ENCODE peak calls at places on chromosomes 6 and 20, in four cellular contexts. V, E, Y and D are unnamed samples.

GRCh38 chr20:37303637-37304036 is 14.2 kb downstream of the MANBAL start:
- DNase-seq in E (no peak), Y (no peak), V (no peak), D (no peak)

GRCh38 chr6:39202166-39202565 is 27.1 kb downstream of the KCNK5 start:
- DNase-seq in Y (no peak), E (no peak), V (no peak), D (no peak)

GRCh38 chr6:3805448-3806123 is 43.6 kb upstream of the FAM50B start:
- DNase-seq in E (no peak), V (no peak), Y (no peak), D (no peak)

GRCh38 chr6:134466751-134467525 is 149.0 kb upstream of the SGK1 start:
- DNase-seq in E (no peak), Y (no peak), V (no peak), D (no peak)

GRCh38 chr6:69825904-69826303 is 29.1 kb upstream of the LMBRD1 start:
- DNase-seq in Y (no peak), V (no peak), E (no peak), D (no peak)

GRCh38 chr20:19223640-19224039 is 11.2 kb downstream of the SLC24A3 start:
- DNase-seq in E (no peak), V (no peak), Y (no peak), D (no peak)

GRCh38 chr6:72876256-72876655 is 254.4 kb downstream of the KCNQ5 start:
- DNase-seq in Y (no peak), E (no peak), V (no peak), D (no peak)

GRCh38 chr6:6191476-6191875 is 129.0 kb downstream of the F13A1 start:
- DNase-seq in Y (no peak), E (no peak), V (no peak), D (no peak)

GRCh38 chr6:38155144-38155543 is 335.6 kb downstream of the ZFAND3 start:
- DNase-seq in Y (no peak), E (peak), V (no peak), D (no peak)

GRCh38 chr6:53353624-53354023 is 4.9 kb upstream of the ELOVL5 start:
- DNase-seq in E (no peak), Y (no peak), V (no peak), D (no peak)

GRCh38 chr6:150929403-150929802 is 63.9 kb downstream of the MTHFD1L start:
- DNase-seq in V (no peak), Y (no peak), E (no peak), D (no peak)

GRCh38 chr6:39357998-39358686 is 35.6 kb upstream of the KCNK16 start:
- DNase-seq in E (peak), Y (no peak), V (no peak), D (no peak)

GRCh38 chr6:5132741-5133140 is 47.6 kb downstream of the PPP1R3G start:
- DNase-seq in V (no peak), E (peak), Y (peak), D (peak)

GRCh38 chr20:10501377-10501776 is 66.3 kb downstream of the SLX4IP start:
- DNase-seq in V (no peak), Y (no peak), E (no peak), D (no peak)

DNA sequence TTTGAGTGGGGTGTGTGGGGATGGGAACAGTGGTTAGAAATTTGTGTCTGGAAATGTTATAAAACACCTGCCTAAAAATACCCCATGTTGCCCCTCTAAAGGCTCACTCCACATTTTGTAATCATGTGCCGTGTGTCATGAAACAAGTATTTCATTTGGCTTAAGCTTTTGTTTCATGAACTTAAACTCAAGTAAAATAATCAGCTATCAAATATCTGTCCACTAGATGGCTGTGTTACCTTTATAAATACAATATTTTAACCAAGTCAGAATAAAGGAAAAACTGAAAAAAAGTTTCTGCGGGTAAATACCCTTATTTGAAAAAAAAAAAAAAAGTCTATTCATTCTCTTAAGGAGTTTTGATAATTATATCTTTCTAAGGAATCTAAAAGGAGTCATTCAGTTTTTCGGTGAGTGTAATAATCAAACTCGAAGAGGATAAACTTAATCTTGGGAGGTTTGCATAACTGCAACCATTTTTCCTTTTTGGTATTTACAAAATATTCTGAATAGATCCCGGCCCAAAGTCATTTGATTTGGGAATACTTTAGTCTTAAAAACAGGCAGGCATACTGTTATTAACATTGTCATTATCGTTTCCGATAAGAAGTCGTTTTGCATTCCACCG is 29.9 kb upstream of the MTRF1L start:
- DNase-seq in E (no peak), Y (no peak), V (no peak), D (no peak)
- TF ChIP-seq CTCF in E (peak), Y (peak), V (peak), D (no peak)

DNA sequence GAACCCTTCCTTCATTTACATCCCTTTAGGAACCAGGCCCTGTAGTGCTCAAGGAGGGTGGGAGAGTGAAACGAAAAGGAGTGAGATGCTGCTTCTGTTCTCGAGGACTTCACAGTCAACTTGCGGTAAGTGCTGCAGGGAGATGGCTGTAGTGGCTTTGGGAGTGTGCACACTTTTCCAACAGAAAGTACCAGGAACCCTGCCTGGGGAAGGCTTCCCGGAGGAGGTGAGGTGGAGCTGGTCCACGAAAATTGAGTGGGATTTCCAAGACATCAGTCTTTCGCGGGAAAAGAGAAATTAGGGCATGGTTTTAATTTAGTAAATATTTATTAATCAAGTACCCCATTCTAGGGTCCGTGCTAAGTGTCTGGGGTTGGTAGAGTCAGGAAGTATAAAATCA is 12.7 kb downstream of the TRIM31 start:
- DNase-seq in Y (no peak), E (no peak), V (no peak), D (no peak)
- H3K4me3 ChIP-seq in Y (peak), E (no peak), V (peak), D (no peak)

GRCh38 chr6:13228264-13229204 is 99.8 kb downstream of the TBC1D7 start:
- DNase-seq in Y (no peak), V (no peak), E (no peak), D (no peak)

GRCh38 chr6:13233106-13233505 is 95.2 kb downstream of the TBC1D7 start:
- DNase-seq in E (no peak), Y (no peak), V (no peak), D (no peak)

GRCh38 chr6:13234130-13234529 is 94.2 kb downstream of the TBC1D7 start:
- DNase-seq in E (no peak), V (no peak), Y (no peak), D (no peak)

GRCh38 chr6:13226071-13226470 is 102.3 kb downstream of the TBC1D7 start:
- DNase-seq in V (no peak), Y (no peak), E (no peak), D (no peak)

DNA sequence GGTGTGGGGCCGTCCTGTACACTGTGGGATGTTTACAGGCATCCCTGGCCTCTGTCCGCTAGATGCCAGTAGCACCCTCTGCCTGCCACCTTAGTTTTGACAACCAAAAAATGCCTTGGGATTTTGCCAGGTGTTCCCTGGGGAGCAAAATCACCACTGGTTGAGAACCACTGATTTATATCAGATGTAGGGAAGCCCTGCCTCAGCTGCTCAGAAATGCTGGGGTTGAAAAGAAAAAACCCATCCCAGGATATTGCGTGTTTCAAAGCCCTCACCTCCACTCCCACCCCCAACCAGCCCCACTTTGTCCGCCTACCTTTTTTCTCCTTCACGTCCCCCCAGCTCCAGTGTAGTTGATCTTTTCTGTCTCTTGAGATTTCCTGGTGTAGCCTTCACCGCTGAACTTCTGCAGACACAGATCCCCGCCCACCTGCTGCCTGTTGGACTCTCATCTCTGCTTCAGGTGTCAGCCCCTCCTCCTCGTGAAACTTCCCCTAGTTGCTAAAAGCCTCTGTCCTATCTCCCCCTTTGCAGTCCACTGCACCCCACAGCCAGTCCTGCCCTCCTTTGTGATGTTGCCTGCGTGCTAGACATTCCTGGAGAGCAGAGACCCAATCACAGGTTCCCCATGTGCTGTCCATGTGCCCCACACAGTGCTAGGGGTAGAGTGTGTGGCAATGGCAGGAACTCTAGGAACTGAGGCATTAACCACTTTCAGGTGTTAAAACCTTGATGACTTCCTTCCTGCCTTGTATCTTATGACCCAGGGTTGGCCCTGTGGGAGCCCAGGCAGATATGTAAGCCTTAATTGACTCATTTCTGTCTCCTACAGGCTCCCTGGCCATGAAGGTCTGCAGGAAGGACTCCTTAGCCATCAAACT is 98.9 kb downstream of the TBC1D7 start:
- DNase-seq in E (peak), V (no peak), Y (no peak), D (peak)
- TF ChIP-seq CTCF in E (no peak), V (no peak), Y (no peak), D (peak)

GRCh38 chr6:28736121-28736520 is 187.7 kb downstream of the TRIM27 start:
- DNase-seq in Y (no peak), V (no peak), E (no peak), D (no peak)
- H3K4me3 ChIP-seq in Y (no peak), V (no peak), E (no peak), D (no peak)

GRCh38 chr6:28390688-28391087 is 8.9 kb downstream of the ZSCAN12 start:
- DNase-seq in E (no peak), Y (no peak), V (no peak), D (no peak)

GRCh38 chr6:28400122-28400451 is 540 bp upstream of the ZSCAN12 start:
- DNase-seq in Y (no peak), E (no peak), V (no peak), D (no peak)

GRCh38 chr6:28399370-28400121 is at the start of gene ZSCAN12:
- DNase-seq in Y (peak), V (peak), E (peak), D (peak)

GRCh38 chr6:28395918-28396317 is 3.6 kb downstream of the ZSCAN12 start:
- DNase-seq in E (no peak), V (no peak), Y (no peak), D (no peak)

DNA sequence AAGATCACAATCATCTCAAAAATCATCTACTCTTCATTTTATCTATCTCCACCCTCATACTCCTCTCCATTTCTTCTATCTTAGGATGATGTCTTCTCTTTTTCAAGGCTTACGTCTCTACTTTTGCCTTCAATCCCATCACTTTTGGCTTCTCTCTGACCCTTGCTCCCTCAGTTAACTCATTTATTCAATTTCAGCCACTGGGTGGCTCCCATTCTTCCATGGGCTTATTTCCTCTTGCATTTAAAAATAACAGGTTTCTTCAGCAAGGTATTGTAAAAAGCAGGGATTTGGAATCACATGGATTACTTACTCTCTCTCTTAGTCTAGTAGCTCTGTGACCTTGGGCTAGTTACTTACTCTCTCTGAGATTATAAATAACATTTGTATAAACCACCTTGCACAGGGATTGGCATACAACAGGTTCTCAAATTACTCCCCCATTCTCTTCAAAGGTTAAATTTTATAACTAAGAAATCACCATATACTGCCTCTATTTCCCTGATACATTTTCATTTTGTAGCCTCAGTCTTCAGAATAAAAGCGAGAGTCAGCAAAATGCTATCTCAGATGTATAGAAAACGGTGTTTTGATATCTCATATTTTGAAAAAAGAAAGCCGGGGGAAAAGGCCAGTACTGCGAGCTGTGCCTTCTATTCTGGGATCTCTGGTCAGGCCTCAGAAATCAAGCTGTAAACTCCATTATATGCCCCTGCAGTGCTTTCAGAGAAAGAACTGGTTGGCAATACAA is 5.5 kb downstream of the ZSCAN12 start:
- DNase-seq in V (no peak), E (no peak), Y (no peak), D (no peak)
- TF ChIP-seq CTCF in V (no peak), E (peak), Y (no peak), D (no peak)

DNA sequence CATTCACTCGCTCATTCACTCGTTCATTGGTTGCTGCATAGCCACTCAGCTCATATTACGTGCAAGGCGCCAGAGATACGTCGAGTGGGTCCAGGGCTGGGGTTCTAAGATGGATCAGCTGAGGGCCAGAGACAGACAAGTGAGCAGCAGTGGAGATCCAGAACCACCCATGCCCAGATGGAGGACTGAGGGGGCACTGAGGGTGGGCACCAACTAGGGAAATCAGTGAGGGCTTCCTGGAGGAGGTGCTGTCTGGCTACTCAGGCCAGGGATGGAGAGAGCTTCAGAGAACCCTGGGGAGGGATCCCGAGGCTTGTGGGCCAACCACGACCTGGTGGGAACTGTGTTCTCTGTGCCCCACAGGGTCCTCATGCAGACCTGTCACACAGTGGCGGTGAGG is 364 bp upstream of the SPDEF start:
- DNase-seq in Y (no peak), V (no peak), E (no peak), D (no peak)
- H3K4me3 ChIP-seq in Y (no peak), V (no peak), E (no peak), D (no peak)

GRCh38 chr6:35164868-35165267 is 23.7 kb upstream of the TCP11 start:
- DNase-seq in Y (no peak), E (no peak), V (no peak), D (no peak)
- TF ChIP-seq CTCF in Y (no peak), E (no peak), V (no peak), D (no peak)